ENCODE peak calls at places on chromosomes 2 and 18, in four cellular contexts. One of them, this sample, is unnamed.

GRCh38 chr2:71609441-71609840 is 156.1 kb downstream of the DYSF start:
- DNase-seq in esophagus squamous epithelium: no peak
- DNase-seq in T-helper 2 cell: no peak
- DNase-seq in GM19239: no peak
- DNase-seq in this sample: no peak

GRCh38 chr2:125224830-125225229 is 1199.7 kb downstream of the CNTNAP5 start:
- DNase-seq in T-helper 2 cell: no peak
- DNase-seq in GM19239: no peak
- DNase-seq in esophagus squamous epithelium: no peak
- DNase-seq in this sample: no peak

GRCh38 chr2:120238728-120239487 is 13.7 kb upstream of the RALB start:
- DNase-seq in T-helper 2 cell: no peak
- DNase-seq in GM19239: no peak
- DNase-seq in esophagus squamous epithelium: no peak
- DNase-seq in this sample: no peak

GRCh38 chr18:74541703-74542555 is 7.6 kb downstream of the CNDP1 start:
- DNase-seq in T-helper 2 cell: no peak
- DNase-seq in GM19239: no peak
- DNase-seq in esophagus squamous epithelium: no peak
- DNase-seq in this sample: peak; percentile 93

GRCh38 chr18:24204904-24205303 is 66.0 kb downstream of the CABYR start:
- DNase-seq in T-helper 2 cell: no peak
- DNase-seq in GM19239: no peak
- DNase-seq in esophagus squamous epithelium: no peak
- DNase-seq in this sample: no peak

GRCh38 chr2:20291106-20291564 is 59.5 kb downstream of the PUM2 start:
- DNase-seq in GM19239: peak; percentile 2
- DNase-seq in T-helper 2 cell: no peak
- DNase-seq in esophagus squamous epithelium: no peak
- DNase-seq in this sample: peak; percentile 69

GRCh38 chr2:165863816-165864221 is 69.8 kb upstream of the GALNT3 start:
- DNase-seq in T-helper 2 cell: no peak
- DNase-seq in GM19239: no peak
- DNase-seq in esophagus squamous epithelium: no peak
- DNase-seq in this sample: no peak

GRCh38 chr2:238459081-238459629 is 32.4 kb downstream of the ASB1 start:
- DNase-seq in esophagus squamous epithelium: no peak
- DNase-seq in T-helper 2 cell: no peak
- DNase-seq in GM19239: no peak
- DNase-seq in this sample: peak; percentile 48

GRCh38 chr2:160889439-160889838 is 270.8 kb upstream of the TANK start:
- DNase-seq in GM19239: no peak
- DNase-seq in T-helper 2 cell: no peak
- DNase-seq in esophagus squamous epithelium: no peak
- DNase-seq in this sample: no peak

GRCh38 chr18:59026831-59027410 is 112.8 kb upstream of the SEC11C start:
- DNase-seq in esophagus squamous epithelium: no peak
- DNase-seq in GM19239: no peak
- DNase-seq in T-helper 2 cell: no peak
- DNase-seq in this sample: no peak

This sample was measured in globus pallidus.